ENCODE peak calls at places on chromosomes 11 and 22, in nine cellular contexts. One of them, this sample, is unnamed.
A peak's percentile ranks its signal among the peaks of the same experiment; 100 is the strongest.

GRCh38 chr11:12278766-12279671 is 98.4 kb upstream of the PARVA start:
- DNase-seq in neural progenitor cell: no peak
- DNase-seq in cardiac muscle cell: no peak
- DNase-seq in pancreas: no peak
- DNase-seq in spleen: no peak
- DNase-seq in brain microvascular endothelial cell: no peak
- DNase-seq in HL-60: no peak
- DNase-seq in stomach: peak; percentile 31
- DNase-seq in WERI-Rb-1: no peak
- DNase-seq in this sample: no peak

GRCh38 chr11:12745787-12746186 is 71.6 kb downstream of the TEAD1 start:
- DNase-seq in pancreas: no peak
- DNase-seq in spleen: no peak
- DNase-seq in WERI-Rb-1: no peak
- DNase-seq in cardiac muscle cell: no peak
- DNase-seq in neural progenitor cell: peak; percentile 37
- DNase-seq in brain microvascular endothelial cell: no peak
- DNase-seq in stomach: no peak
- DNase-seq in HL-60: no peak
- DNase-seq in this sample: no peak

GRCh38 chr22:50267591-50268390 is 2.4 kb downstream of the MAPK11 start:
- DNase-seq in spleen: no peak
- DNase-seq in stomach: peak; percentile 72
- DNase-seq in brain microvascular endothelial cell: no peak
- DNase-seq in HL-60: no peak
- DNase-seq in cardiac muscle cell: peak; percentile 67
- DNase-seq in pancreas: peak; percentile 68
- DNase-seq in neural progenitor cell: peak; percentile 72
- DNase-seq in WERI-Rb-1: no peak
- DNase-seq in this sample: peak; percentile 64

GRCh38 chr11:26947904-26948639 is 45.8 kb upstream of the FIBIN start:
- DNase-seq in stomach: no peak
- DNase-seq in HL-60: no peak
- DNase-seq in brain microvascular endothelial cell: peak; percentile 40
- DNase-seq in pancreas: no peak
- DNase-seq in WERI-Rb-1: no peak
- DNase-seq in neural progenitor cell: peak; percentile 13
- DNase-seq in spleen: no peak
- DNase-seq in cardiac muscle cell: no peak
- DNase-seq in this sample: no peak

GRCh38 chr11:108199446-108200321 is 22.8 kb downstream of the NPAT start:
- DNase-seq in pancreas: no peak
- DNase-seq in WERI-Rb-1: no peak
- DNase-seq in spleen: no peak
- DNase-seq in cardiac muscle cell: no peak
- DNase-seq in stomach: no peak
- DNase-seq in HL-60: peak; percentile 71
- DNase-seq in neural progenitor cell: no peak
- DNase-seq in brain microvascular endothelial cell: peak; percentile 30
- DNase-seq in this sample: no peak

GRCh38 chr11:108698844-108699642 is 34.2 kb downstream of the DDX10 start:
- DNase-seq in HL-60: no peak
- DNase-seq in brain microvascular endothelial cell: no peak
- DNase-seq in spleen: no peak
- DNase-seq in pancreas: no peak
- DNase-seq in cardiac muscle cell: no peak
- DNase-seq in WERI-Rb-1: no peak
- DNase-seq in neural progenitor cell: no peak
- DNase-seq in stomach: no peak
- DNase-seq in this sample: no peak

GRCh38 chr11:113373981-113374560 is 13.5 kb upstream of the ANKK1 start:
- DNase-seq in WERI-Rb-1: peak; percentile 75
- DNase-seq in cardiac muscle cell: no peak
- DNase-seq in HL-60: no peak
- DNase-seq in stomach: no peak
- DNase-seq in spleen: no peak
- DNase-seq in brain microvascular endothelial cell: no peak
- DNase-seq in neural progenitor cell: no peak
- DNase-seq in pancreas: no peak
- DNase-seq in this sample: no peak

GRCh38 chr11:12901874-12902481 is 107.1 kb upstream of the RASSF10 start:
- DNase-seq in stomach: no peak
- DNase-seq in WERI-Rb-1: no peak
- DNase-seq in brain microvascular endothelial cell: no peak
- DNase-seq in HL-60: no peak
- DNase-seq in spleen: no peak
- DNase-seq in pancreas: no peak
- DNase-seq in cardiac muscle cell: no peak
- DNase-seq in neural progenitor cell: no peak
- DNase-seq in this sample: no peak

DNA sequence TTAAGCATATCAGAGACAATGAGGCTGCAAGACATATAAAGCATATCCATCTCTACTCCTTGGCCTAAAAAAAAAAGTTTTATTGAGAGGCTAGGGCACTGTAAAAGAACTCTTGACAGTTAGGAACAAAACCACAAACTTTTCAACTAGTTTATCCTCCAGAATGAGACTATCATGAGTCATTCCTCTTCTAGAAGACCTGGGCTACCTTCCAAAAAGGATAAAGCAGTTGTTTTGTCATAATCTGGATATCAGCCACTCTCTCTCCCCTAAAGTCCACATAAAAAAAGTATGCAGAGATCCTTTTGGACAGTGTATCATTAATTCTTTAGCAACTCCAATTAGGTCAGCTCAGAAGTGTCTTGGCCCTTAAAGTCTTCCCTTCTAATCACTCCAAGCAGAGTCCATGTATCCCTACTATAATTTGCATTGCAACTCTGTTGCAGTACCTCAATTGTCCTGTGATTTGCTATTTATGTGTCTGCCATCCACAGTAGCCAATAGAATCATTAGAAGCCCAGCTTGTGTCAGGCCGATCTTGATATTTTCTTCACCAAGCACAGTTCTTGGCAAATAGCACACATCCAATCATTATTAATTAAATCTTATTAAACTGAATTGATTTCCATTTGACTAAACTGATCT is 10.4 kb downstream of the OR51T1 start:
- DNase-seq in stomach: no peak
- DNase-seq in WERI-Rb-1: no peak
- DNase-seq in pancreas: no peak
- DNase-seq in spleen: no peak
- DNase-seq in HL-60: no peak
- DNase-seq in neural progenitor cell: no peak
- DNase-seq in brain microvascular endothelial cell: peak; percentile 76
- DNase-seq in cardiac muscle cell: no peak
- DNase-seq in this sample: no peak
- TF ChIP-seq CTCF in stomach: no peak
- TF ChIP-seq CTCF in WERI-Rb-1: no peak
- TF ChIP-seq CTCF in pancreas: no peak
- TF ChIP-seq CTCF in spleen: no peak
- TF ChIP-seq CTCF in HL-60: no peak
- TF ChIP-seq CTCF in neural progenitor cell: no peak
- TF ChIP-seq CTCF in brain microvascular endothelial cell: peak; percentile 45
- TF ChIP-seq CTCF in cardiac muscle cell: peak; percentile 28
- TF ChIP-seq CTCF in this sample: no peak

DNA sequence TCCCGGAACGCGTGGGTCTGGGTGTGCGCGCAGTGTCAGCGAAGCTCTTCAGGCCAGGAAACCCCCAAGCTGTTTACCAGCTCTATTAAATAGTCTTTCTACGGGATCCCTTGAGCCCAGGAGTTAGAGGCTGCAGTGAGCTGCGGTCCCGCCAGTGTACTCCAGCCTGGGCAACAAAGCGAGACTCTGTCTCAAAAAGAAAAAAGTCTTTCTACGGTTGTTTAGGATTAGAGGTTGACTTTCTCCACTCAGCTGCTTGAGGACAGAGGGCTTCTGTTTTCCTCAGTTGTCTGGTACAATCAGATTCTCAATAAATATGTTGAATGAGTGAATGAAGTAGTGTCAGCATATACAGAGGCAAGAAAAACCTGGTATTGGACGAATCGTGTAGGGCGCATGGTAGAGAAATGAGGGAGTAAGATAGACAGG is 616 bp downstream of the SART1 start:
- DNase-seq in pancreas: no peak
- DNase-seq in WERI-Rb-1: no peak
- DNase-seq in brain microvascular endothelial cell: no peak
- DNase-seq in neural progenitor cell: no peak
- DNase-seq in spleen: no peak
- DNase-seq in cardiac muscle cell: no peak
- DNase-seq in stomach: no peak
- DNase-seq in HL-60: no peak
- DNase-seq in this sample: no peak
- H3K27ac ChIP-seq in pancreas: no peak overlapping the region
- H3K27ac ChIP-seq in WERI-Rb-1: peak overlapping the region; percentile 89
- H3K27ac ChIP-seq in brain microvascular endothelial cell: no peak overlapping the region
- H3K27ac ChIP-seq in neural progenitor cell: no peak overlapping the region
- H3K27ac ChIP-seq in spleen: peak overlapping the region; percentile 96
- H3K27ac ChIP-seq in cardiac muscle cell: peak overlapping the region; percentile 90
- H3K27ac ChIP-seq in stomach: peak overlapping the region; percentile 86
- H3K27ac ChIP-seq in HL-60: peak overlapping the region; percentile 47
- H3K27ac ChIP-seq in this sample: peak overlapping the region; percentile 88

GRCh38 chr22:29316429-29316828 is 932 bp upstream of the RASL10A start:
- DNase-seq in cardiac muscle cell: no peak
- DNase-seq in HL-60: no peak
- DNase-seq in stomach: no peak
- DNase-seq in brain microvascular endothelial cell: no peak
- DNase-seq in pancreas: no peak
- DNase-seq in neural progenitor cell: no peak
- DNase-seq in spleen: peak; percentile 60
- DNase-seq in WERI-Rb-1: no peak
- DNase-seq in this sample: no peak

GRCh38 chr22:29325356-29325755 is 9.9 kb upstream of the RASL10A start:
- DNase-seq in WERI-Rb-1: no peak
- DNase-seq in cardiac muscle cell: no peak
- DNase-seq in spleen: no peak
- DNase-seq in HL-60: no peak
- DNase-seq in pancreas: no peak
- DNase-seq in brain microvascular endothelial cell: no peak
- DNase-seq in neural progenitor cell: no peak
- DNase-seq in stomach: no peak
- DNase-seq in this sample: no peak

GRCh38 chr22:29319072-29319471 is 3.6 kb upstream of the RASL10A start:
- DNase-seq in neural progenitor cell: no peak
- DNase-seq in HL-60: no peak
- DNase-seq in brain microvascular endothelial cell: no peak
- DNase-seq in WERI-Rb-1: no peak
- DNase-seq in cardiac muscle cell: no peak
- DNase-seq in spleen: no peak
- DNase-seq in pancreas: no peak
- DNase-seq in stomach: no peak
- DNase-seq in this sample: no peak

GRCh38 chr22:29315286-29316195 is at the start of gene RASL10A:
- DNase-seq in neural progenitor cell: peak; percentile 69
- DNase-seq in WERI-Rb-1: peak; percentile 41
- DNase-seq in HL-60: no peak
- DNase-seq in stomach: no peak
- DNase-seq in cardiac muscle cell: peak; percentile 58
- DNase-seq in pancreas: no peak
- DNase-seq in brain microvascular endothelial cell: no peak
- DNase-seq in spleen: peak; percentile 66
- DNase-seq in this sample: no peak

GRCh38 chr22:29320546-29320945 is 5.0 kb upstream of the RASL10A start:
- DNase-seq in stomach: no peak
- DNase-seq in cardiac muscle cell: no peak
- DNase-seq in spleen: no peak
- DNase-seq in pancreas: no peak
- DNase-seq in neural progenitor cell: no peak
- DNase-seq in WERI-Rb-1: no peak
- DNase-seq in brain microvascular endothelial cell: no peak
- DNase-seq in HL-60: no peak
- DNase-seq in this sample: no peak
- TF ChIP-seq CTCF in stomach: no peak
- TF ChIP-seq CTCF in cardiac muscle cell: peak; percentile 9
- TF ChIP-seq CTCF in spleen: no peak
- TF ChIP-seq CTCF in pancreas: no peak
- TF ChIP-seq CTCF in neural progenitor cell: no peak
- TF ChIP-seq CTCF in WERI-Rb-1: peak; percentile 26
- TF ChIP-seq CTCF in brain microvascular endothelial cell: peak; percentile 52
- TF ChIP-seq CTCF in HL-60: no peak
- TF ChIP-seq CTCF in this sample: peak; percentile 13

DNA sequence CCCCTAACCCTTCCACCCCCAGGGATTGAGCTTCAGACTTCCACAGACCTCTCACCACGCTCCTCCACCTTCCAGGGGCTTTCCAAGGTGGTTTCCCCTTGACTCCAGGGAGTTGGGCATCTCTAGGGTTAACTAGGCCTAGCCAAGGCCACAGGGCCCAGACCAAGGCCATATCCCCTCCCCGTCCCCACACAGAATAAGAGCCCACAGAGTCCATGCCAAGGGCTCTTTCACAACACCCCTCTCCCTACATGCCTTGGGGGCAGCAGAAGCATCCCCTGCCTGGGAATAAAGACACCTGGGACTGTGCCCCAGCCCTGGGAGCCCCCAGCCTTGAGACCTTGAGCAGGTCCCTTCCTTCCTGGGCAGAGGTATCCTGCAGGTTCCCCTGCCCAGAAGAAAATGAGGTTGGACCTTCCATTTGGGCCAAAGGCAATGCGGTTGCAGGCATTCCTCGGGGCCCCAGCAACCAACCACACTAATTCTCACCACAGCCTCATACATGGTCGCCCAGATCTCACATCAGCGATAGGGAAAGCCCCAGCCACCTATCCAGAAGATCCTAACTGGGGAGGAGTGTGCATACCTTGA is 1.8 kb downstream of the GDPD5 start:
- DNase-seq in WERI-Rb-1: no peak
- DNase-seq in cardiac muscle cell: no peak
- DNase-seq in spleen: no peak
- DNase-seq in neural progenitor cell: no peak
- DNase-seq in pancreas: peak; percentile 86
- DNase-seq in stomach: no peak
- DNase-seq in brain microvascular endothelial cell: no peak
- DNase-seq in HL-60: no peak
- DNase-seq in this sample: no peak
- H3K27ac ChIP-seq in WERI-Rb-1: peak overlapping the region; percentile 83
- H3K27ac ChIP-seq in cardiac muscle cell: no peak overlapping the region
- H3K27ac ChIP-seq in spleen: peak overlapping the region; percentile 77
- H3K27ac ChIP-seq in neural progenitor cell: no peak overlapping the region
- H3K27ac ChIP-seq in pancreas: no peak overlapping the region
- H3K27ac ChIP-seq in stomach: no peak overlapping the region
- H3K27ac ChIP-seq in brain microvascular endothelial cell: no peak overlapping the region
- H3K27ac ChIP-seq in HL-60: no peak overlapping the region
- H3K27ac ChIP-seq in this sample: no peak overlapping the region

DNA sequence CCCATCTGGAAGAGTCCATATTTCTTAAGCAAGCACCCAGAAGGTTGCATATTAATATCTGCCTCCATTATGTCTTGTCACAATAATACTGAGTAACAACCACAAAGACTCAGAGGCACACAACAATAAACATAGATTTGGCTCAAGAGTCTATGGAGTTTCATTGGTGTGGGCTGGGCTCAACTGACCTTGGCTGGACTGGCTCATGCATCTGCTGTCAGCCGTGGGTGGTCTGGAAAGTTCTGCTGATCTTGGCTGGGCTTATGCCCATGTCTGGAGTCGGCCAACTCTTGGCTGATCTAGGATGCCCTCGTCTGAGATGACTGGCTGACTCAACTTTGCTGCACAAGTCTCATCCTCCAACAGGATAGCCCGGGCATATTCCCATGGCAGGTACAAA is 66.9 kb upstream of the CD82 start:
- DNase-seq in neural progenitor cell: no peak
- DNase-seq in WERI-Rb-1: no peak
- DNase-seq in cardiac muscle cell: no peak
- DNase-seq in stomach: no peak
- DNase-seq in HL-60: no peak
- DNase-seq in spleen: no peak
- DNase-seq in pancreas: no peak
- DNase-seq in brain microvascular endothelial cell: no peak
- DNase-seq in this sample: no peak
- TF ChIP-seq CTCF in neural progenitor cell: no peak
- TF ChIP-seq CTCF in WERI-Rb-1: no peak
- TF ChIP-seq CTCF in cardiac muscle cell: no peak
- TF ChIP-seq CTCF in stomach: no peak
- TF ChIP-seq CTCF in HL-60: no peak
- TF ChIP-seq CTCF in spleen: no peak
- TF ChIP-seq CTCF in pancreas: no peak
- TF ChIP-seq CTCF in brain microvascular endothelial cell: no peak
- TF ChIP-seq CTCF in this sample: no peak